ENCODE peak calls at places on chromosomes 6 and 20, in four cellular contexts. S, X, J and G are unnamed samples.

GRCh38 chr6:137520520-137520919 is 26.3 kb upstream of the OLIG3 start:
- DNase-seq in X (no peak), J (no peak), S (no peak), G (no peak)

GRCh38 chr6:147621280-147621679 is 112.8 kb downstream of the SAMD5 start:
- DNase-seq in S (no peak), X (no peak), J (peak), G (no peak)

GRCh38 chr6:72832271-72832670 is 210.4 kb downstream of the KCNQ5 start:
- DNase-seq in S (no peak), X (no peak), J (no peak), G (no peak)

GRCh38 chr6:53441761-53442160 is 93.0 kb upstream of the ELOVL5 start:
- DNase-seq in J (no peak), X (no peak), S (no peak), G (no peak)

GRCh38 chr20:40265872-40266533 is 423.0 kb downstream of the MAFB start:
- DNase-seq in S (no peak), X (no peak), J (peak), G (no peak)

GRCh38 chr20:24995741-24996448 is 3.3 kb upstream of the APMAP start:
- DNase-seq in S (no peak), X (no peak), J (no peak), G (no peak)

GRCh38 chr6:69796081-69796626 is 656 bp downstream of the LMBRD1 start:
- DNase-seq in S (peak), X (no peak), J (no peak), G (peak)

GRCh38 chr20:15564981-15565380 is 1008.3 kb downstream of the KIF16B start:
- DNase-seq in J (no peak), X (peak), S (no peak), G (no peak)

GRCh38 chr20:1888796-1889463 is 6.3 kb upstream of the SIRPA start:
- DNase-seq in X (no peak), S (no peak), J (no peak), G (no peak)

GRCh38 chr20:36745234-36745926 is 510 bp downstream of the NDRG3 start:
- DNase-seq in J (no peak), S (no peak), X (no peak), G (no peak)

GRCh38 chr6:139108378-139108777 is 26.5 kb upstream of the HECA start:
- DNase-seq in X (no peak), J (no peak), S (no peak), G (no peak)

GRCh38 chr6:33983109-33983475 is 162.8 kb downstream of the GRM4 start:
- DNase-seq in J (no peak), S (no peak), X (no peak), G (no peak)

GRCh38 chr6:119446623-119447008 is 97.1 kb upstream of the MAN1A1 start:
- DNase-seq in X (no peak), S (no peak), J (no peak), G (no peak)

GRCh38 chr20:25205277-25206062 is 10.0 kb downstream of the ENTPD6 start:
- DNase-seq in X (no peak), J (no peak), S (no peak), G (no peak)

GRCh38 chr6:56026461-56027180 is 151.2 kb upstream of the BMP5 start:
- DNase-seq in S (no peak), X (no peak), J (no peak), G (no peak)

GRCh38 chr6:93398723-93399122 is 20.6 kb downstream of the EPHA7 start:
- DNase-seq in X (no peak), J (no peak), S (no peak), G (no peak)

GRCh38 chr6:167697316-167697715 is 129.4 kb upstream of the AFDN start:
- DNase-seq in J (peak), X (no peak), S (no peak), G (no peak)

GRCh38 chr6:99997141-99997540 is 3.1 kb upstream of the MCHR2 start:
- DNase-seq in X (no peak), J (no peak), S (no peak), G (no peak)

GRCh38 chr20:21557246-21557982 is 43.5 kb upstream of the NKX2-2 start:
- DNase-seq in J (no peak), S (peak), X (peak), G (peak)

GRCh38 chr20:25408890-25409289 is 1.4 kb downstream of the GINS1 start:
- DNase-seq in X (no peak), S (no peak), J (no peak), G (no peak)

GRCh38 chr6:14724546-14724945 is 521.3 kb upstream of the JARID2 start:
- DNase-seq in J (no peak), S (no peak), X (no peak), G (no peak)

GRCh38 chr6:56241106-56241812 is 6.1 kb downstream of the COL21A1 start:
- DNase-seq in S (no peak), X (no peak), J (peak), G (no peak)

GRCh38 chr6:105452924-105453756 is 50.3 kb upstream of the PREP start:
- DNase-seq in S (no peak), X (peak), J (no peak), G (peak)

GRCh38 chr6:45504947-45505346 is 127.2 kb upstream of the SUPT3H start:
- DNase-seq in S (no peak), J (no peak), X (no peak), G (no peak)

GRCh38 chr20:25856256-25856884 is 159.7 kb upstream of the ZNF337 start:
- DNase-seq in X (no peak), S (no peak), J (no peak), G (no peak)

GRCh38 chr6:31070711-31071197 is 41.6 kb downstream of the C6orf15 start:
- DNase-seq in J (peak), S (no peak), X (no peak), G (no peak)

GRCh38 chr6:88142299-88142668 is 23.9 kb downstream of the CNR1 start:
- DNase-seq in J (no peak), X (no peak), S (no peak), G (no peak)

GRCh38 chr6:44661221-44661609 is 273.7 kb downstream of the CDC5L start:
- DNase-seq in X (no peak), J (no peak), S (no peak), G (no peak)

GRCh38 chr6:108732101-108732870 is 115.9 kb upstream of the ARMC2 start:
- DNase-seq in J (no peak), S (no peak), X (no peak), G (no peak)

GRCh38 chr6:14337157-14337556 is 219.6 kb downstream of the CD83 start:
- DNase-seq in X (no peak), S (no peak), J (no peak), G (no peak)

GRCh38 chr6:74715362-74716068 is 490.3 kb downstream of the COL12A1 start:
- DNase-seq in X (no peak), S (no peak), J (no peak), G (no peak)

GRCh38 chr6:15898693-15899092 is 230.2 kb upstream of the MYLIP start:
- DNase-seq in J (no peak), S (no peak), X (no peak), G (no peak)

GRCh38 chr6:108030223-108030622 is 44.3 kb downstream of the OSTM1 start:
- DNase-seq in X (no peak), S (no peak), J (peak), G (no peak)

GRCh38 chr6:165441176-165441575 is 131.8 kb upstream of the C6orf118 start:
- DNase-seq in S (no peak), J (no peak), X (no peak), G (no peak)